ENCODE peak calls at places on chromosomes 7 and 10, in five cellular contexts. Q is hepatocyte, F is bronchial epithelial cell, O is GM12878, M is right lobe of liver. V is an unnamed sample. For H3K27me3 and H3K36me3, the result is how much of the 10 kb centered on the place peaks cover.

GRCh38 chr7:142611566-142612250 is 137.6 kb upstream of the PRSS1 start:
- DNase-seq in O (no peak), Q (peak), M (no peak), F (no peak), V (no peak)

GRCh38 chr7:105473163-105473562 is 48.9 kb downstream of the PUS7 start:
- DNase-seq in O (no peak), Q (peak), M (no peak), F (peak), V (no peak)

GRCh38 chr7:102404005-102404861 is 8.1 kb downstream of the PRKRIP1 start:
- DNase-seq in Q (peak), O (no peak), F (peak), M (peak), V (no peak)

GRCh38 chr10:3525832-3526449 is 259.1 kb downstream of the KLF6 start:
- DNase-seq in M (no peak), Q (peak), F (peak), O (no peak), V (peak)

GRCh38 chr10:71970869-71971268 is 6.7 kb downstream of the CHST3 start:
- DNase-seq in Q (no peak), M (no peak), O (no peak), F (peak), V (no peak)

GRCh38 chr7:129225206-129225930 is 538 bp downstream of the AHCYL2 start:
- DNase-seq in F (peak), Q (peak), O (no peak), M (peak), V (peak)

GRCh38 chr7:105940111-105940510 is 23.0 kb upstream of the CDHR3 start:
- DNase-seq in O (no peak), Q (peak), M (peak), F (no peak), V (no peak)

GRCh38 chr7:69448071-69448470 is 150.2 kb upstream of the AUTS2 start:
- DNase-seq in F (no peak), Q (no peak), M (no peak), O (no peak), V (no peak)

GRCh38 chr10:18473424-18474110 is 177.8 kb downstream of the NSUN6 start:
- DNase-seq in O (no peak), M (no peak), Q (peak), F (no peak), V (no peak)

GRCh38 chr10:71569775-71570588 is 149.6 kb downstream of the C10orf105 start:
- DNase-seq in Q (peak), M (peak), F (peak), O (no peak), V (peak)

GRCh38 chr10:73969224-73969811 is 28.6 kb upstream of the VCL start:
- DNase-seq in Q (no peak), O (no peak), M (no peak), F (peak), V (no peak)

GRCh38 chr10:96512524-96512991 is 1.2 kb downstream of the TLL2 start:
- DNase-seq in Q (peak), F (no peak), O (no peak), M (peak), V (peak)

GRCh38 chr7:25930492-25931048 is 221.4 kb upstream of the NFE2L3 start:
- DNase-seq in F (no peak), M (no peak), Q (no peak), O (no peak), V (no peak)

GRCh38 chr7:105010538-105011523 is 3.2 kb upstream of the KMT2E start:
- DNase-seq in M (no peak), O (no peak), Q (peak), F (no peak), V (no peak)

GRCh38 chr7:422191-422885 is 97.3 kb downstream of the PDGFA start:
- DNase-seq in M (peak), O (no peak), Q (no peak), F (no peak), V (no peak)

GRCh38 chr10:24307173-24307572 is 98.2 kb downstream of the KIAA1217 start:
- DNase-seq in Q (no peak), M (no peak), F (no peak), O (no peak), V (no peak)

GRCh38 chr7:139682136-139683013 is 95.4 kb downstream of the HIPK2 start:
- DNase-seq in Q (no peak), F (peak), O (no peak), M (no peak), V (no peak)

GRCh38 chr10:60003709-60004191 is 97.4 kb upstream of the CCDC6 start:
- DNase-seq in Q (no peak), M (no peak), F (no peak), O (no peak), V (no peak)

GRCh38 chr7:35736725-35737124 is 41.8 kb upstream of the HERPUD2 start:
- DNase-seq in O (no peak), Q (peak), M (no peak), F (peak), V (no peak)

GRCh38 chr10:70508912-70509366 is 30.4 kb downstream of the PALD1 start:
- DNase-seq in F (no peak), O (no peak), Q (peak), M (no peak), V (peak)

GRCh38 chr7:116499168-116500070 is at the start of gene CAV2:
- DNase-seq in M (peak), O (no peak), F (peak), Q (peak), V (peak)

GRCh38 chr10:132213917-132214316 is 27.2 kb downstream of the DPYSL4 start:
- DNase-seq in O (no peak), M (no peak), F (no peak), Q (no peak), V (no peak)

GRCh38 chr7:69038915-69039314 is 559.4 kb upstream of the AUTS2 start:
- DNase-seq in F (no peak), M (no peak), O (no peak), Q (no peak), V (no peak)

GRCh38 chr7:155298288-155298833 is 683 bp downstream of the INSIG1 start:
- DNase-seq in Q (peak), M (no peak), O (no peak), F (no peak), V (no peak)

GRCh38 chr10:91467114-91467513 is 57.0 kb downstream of the HECTD2 start:
- DNase-seq in O (no peak), Q (no peak), F (no peak), M (no peak), V (no peak)

GRCh38 chr10:108166401-108166800 is 1001.9 kb upstream of the SORCS1 start:
- DNase-seq in Q (no peak), M (no peak), O (no peak), F (peak), V (no peak)

GRCh38 chr7:117193564-117193963 is 129.3 kb downstream of the WNT2 start:
- DNase-seq in M (no peak), O (no peak), F (no peak), Q (no peak), V (no peak)

GRCh38 chr10:97028126-97028831 is 157.5 kb downstream of the SLIT1 start:
- DNase-seq in M (no peak), F (peak), O (no peak), Q (no peak), V (no peak)

GRCh38 chr10:132443998-132444876 is 47.2 kb downstream of the PWWP2B start:
- DNase-seq in F (no peak), M (no peak), O (no peak), Q (peak), V (no peak)

GRCh38 chr7:105367458-105367857 is 21.3 kb downstream of the SRPK2 start:
- DNase-seq in O (no peak), M (no peak), Q (no peak), F (no peak), V (no peak)

GRCh38 chr10:13660545-13660920 is 73.8 kb downstream of the PRPF18 start:
- DNase-seq in F (peak), M (no peak), O (peak), Q (no peak), V (no peak)

GRCh38 chr10:49370326-49371100 is 25.4 kb downstream of the DRGX start:
- DNase-seq in O (no peak), Q (no peak), M (no peak), F (no peak), V (no peak)

GRCh38 chr7:95089916-95090315 is 182.5 kb downstream of the PPP1R9A start:
- DNase-seq in Q (no peak), O (no peak), M (no peak), F (no peak), V (no peak)

GRCh38 chr7:20783131-20783715 is 3.5 kb downstream of the SP8 start:
- DNase-seq in O (no peak), M (no peak), Q (no peak), F (no peak), V (no peak)

GRCh38 chr10:31209523-31209922 is 109.5 kb upstream of the ZEB1 start:
- DNase-seq in M (no peak), Q (no peak), F (no peak), O (no peak), V (no peak)

GRCh38 chr7:74480861-74481417 is 27.2 kb downstream of the GTF2IRD1 start:
- DNase-seq in Q (peak), O (no peak), M (peak), F (peak), V (peak)

GRCh38 chr10:2208106-2208505 is 470.8 kb upstream of the ADARB2 start:
- DNase-seq in F (no peak), M (no peak), O (no peak), Q (no peak), V (no peak)

GRCh38 chr7:39105720-39106119 is 128.0 kb downstream of the POU6F2 start:
- DNase-seq in O (no peak), Q (no peak), F (no peak), M (no peak), V (no peak)

GRCh38 chr10:30775779-30776591 is 146.4 kb upstream of the LYZL2 start:
- DNase-seq in F (no peak), O (no peak), M (no peak), Q (no peak), V (peak)

GRCh38 chr10:6047326-6047611 is 14.9 kb downstream of the IL2RA start:
- DNase-seq in F (no peak), Q (no peak), M (no peak), O (no peak), V (no peak)

GRCh38 chr10:6044060-6044459 is 18.1 kb downstream of the IL2RA start:
- DNase-seq in O (no peak), M (no peak), F (no peak), Q (no peak), V (no peak)

GRCh38 chr10:6045600-6046457 is 16.3 kb downstream of the IL2RA start:
- DNase-seq in Q (no peak), O (no peak), M (no peak), F (no peak), V (no peak)

GRCh38 chr10:6046458-6047325 is 15.5 kb downstream of the IL2RA start:
- DNase-seq in O (no peak), Q (no peak), M (no peak), F (no peak), V (no peak)

GRCh38 chr10:6044651-6045599 is 17.2 kb downstream of the IL2RA start:
- DNase-seq in F (no peak), Q (no peak), M (no peak), O (no peak), V (no peak)
- H3K27me3 ChIP-seq in F (under half), Q (under half), M (under half), O (under half), V (under half)

DNA sequence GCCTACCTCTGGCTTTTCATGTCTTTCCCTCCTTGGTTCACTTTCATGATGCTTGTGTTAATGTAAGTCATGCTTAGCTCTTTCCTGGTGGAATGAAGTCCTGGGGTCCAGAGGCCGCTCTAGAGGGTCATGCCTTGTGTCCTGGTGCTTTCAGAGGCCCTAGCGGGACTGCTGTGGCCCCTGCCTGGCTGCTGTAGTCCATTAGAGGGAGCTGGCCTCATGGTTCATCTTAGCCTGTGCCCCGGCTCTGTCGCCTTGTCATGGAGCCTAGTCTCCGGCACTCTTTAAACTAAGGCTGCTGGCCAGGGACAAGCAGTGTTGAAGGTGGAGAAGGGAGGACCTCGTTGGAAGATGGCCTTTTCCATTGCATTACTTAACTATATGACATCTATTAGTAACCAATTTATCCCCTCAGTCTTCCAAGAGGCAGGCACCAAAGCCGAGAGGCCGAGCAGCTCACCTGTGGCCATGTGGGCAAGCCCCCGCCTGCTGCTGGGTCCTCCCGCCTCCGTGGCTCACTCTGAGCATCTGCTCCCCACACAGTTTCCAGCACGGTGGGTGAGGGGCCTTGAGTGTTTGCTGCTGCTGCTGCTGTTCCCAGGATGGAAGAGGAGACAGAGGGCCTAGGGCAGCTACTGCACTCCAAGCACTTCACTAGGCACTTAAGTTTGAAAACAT is 5.0 kb upstream of the NDUFB2 start:
- DNase-seq in O (no peak), M (no peak), F (no peak), Q (no peak), V (no peak)
- H3K36me3 ChIP-seq in O (under half), M (under half), F (under half), Q (under half), V (under half)

GRCh38 chr10:69464401-69464800 is 13.1 kb downstream of the TSPAN15 start:
- DNase-seq in O (no peak), Q (no peak), M (no peak), F (no peak), V (no peak)
- H3K27me3 ChIP-seq in O (under half), Q (under half), M (under half), F (under half), V (under half)

GRCh38 chr7:42175834-42176745 is 60.9 kb downstream of the GLI3 start:
- DNase-seq in Q (no peak), F (peak), M (no peak), O (no peak), V (no peak)
- H3K36me3 ChIP-seq in Q (under half), F (under half), M (under half), O (under half), V (under half)

GRCh38 chr10:8034666-8035640 is 19.5 kb upstream of the GATA3 start:
- DNase-seq in F (no peak), Q (no peak), M (no peak), O (no peak), V (no peak)
- H3K27me3 ChIP-seq in F (half or more), Q (half or more), M (under half), O (under half), V (half or more)

GRCh38 chr7:47303014-47303694 is 278.8 kb downstream of the TNS3 start:
- DNase-seq in F (no peak), M (no peak), Q (no peak), O (no peak), V (no peak)

GRCh38 chr7:47303695-47304453 is 278.0 kb downstream of the TNS3 start:
- DNase-seq in M (no peak), Q (no peak), F (no peak), O (no peak), V (no peak)

GRCh38 chr7:47302560-47302959 is 279.4 kb downstream of the TNS3 start:
- DNase-seq in M (no peak), F (no peak), O (no peak), Q (no peak), V (no peak)

GRCh38 chr7:47307311-47307710 is 274.6 kb downstream of the TNS3 start:
- DNase-seq in Q (no peak), O (no peak), M (no peak), F (no peak), V (no peak)

GRCh38 chr7:47304727-47305719 is 276.9 kb downstream of the TNS3 start:
- DNase-seq in F (no peak), M (no peak), O (no peak), Q (no peak), V (peak)
- H3K36me3 ChIP-seq in F (under half), M (under half), O (under half), Q (under half), V (under half)

GRCh38 chr10:8054498-8055407 is at the start of gene GATA3:
- DNase-seq in Q (peak), O (no peak), M (peak), F (no peak), V (peak)

GRCh38 chr10:8057636-8058273 is 3.3 kb downstream of the GATA3 start:
- DNase-seq in M (no peak), Q (peak), O (no peak), F (no peak), V (no peak)

GRCh38 chr10:8056891-8057331 is 2.4 kb downstream of the GATA3 start:
- DNase-seq in M (no peak), O (peak), F (no peak), Q (no peak), V (no peak)

GRCh38 chr10:8055420-8056349 is 1.2 kb downstream of the GATA3 start:
- DNase-seq in O (no peak), M (peak), F (no peak), Q (peak), V (no peak)

GRCh38 chr10:8056378-8056777 is 1.9 kb downstream of the GATA3 start:
- DNase-seq in Q (no peak), F (no peak), O (no peak), M (no peak), V (no peak)
- H3K27me3 ChIP-seq in Q (half or more), F (half or more), O (under half), M (under half), V (half or more)

V was measured in left ventricle myocardium inferior.